ENCODE peak calls at places on chromosomes 5 and 9, in five cellular contexts. B, A, F, U and Z are unnamed samples.

GRCh38 chr9:93097496-93098205 is 1.6 kb downstream of the CARD19 start:
- DNase-seq in F (no peak), U (no peak), B (no peak), A (no peak), Z (peak; percentile 28)

GRCh38 chr9:127626752-127627493 is 14.8 kb downstream of the STXBP1 start:
- DNase-seq in F (no peak), U (no peak), A (no peak), B (no peak), Z (no peak)

GRCh38 chr5:40073927-40074326 is 605.8 kb upstream of the PTGER4 start:
- DNase-seq in B (no peak), F (no peak), U (no peak), A (no peak), Z (no peak)

GRCh38 chr5:110008131-110008530 is 318.4 kb downstream of the MAN2A1 start:
- DNase-seq in B (peak; percentile 3), F (no peak), U (no peak), A (no peak), Z (no peak)

GRCh38 chr5:143542798-143543144 is 139.3 kb upstream of the NR3C1 start:
- DNase-seq in B (peak; percentile 42), A (no peak), U (no peak), F (no peak), Z (no peak)

GRCh38 chr5:80655231-80655784 is 525 bp upstream of the DHFR start:
- DNase-seq in A (no peak), B (peak; percentile 58), U (peak; percentile 7), F (no peak), Z (no peak)

GRCh38 chr5:87944553-87945320 is 323.9 kb downstream of the TMEM161B start:
- DNase-seq in F (no peak), A (peak; percentile 58), U (no peak), B (peak; percentile 18), Z (no peak)

GRCh38 chr9:98085058-98085457 is 28.5 kb downstream of the NANS start:
- DNase-seq in F (no peak), A (no peak), B (no peak), U (no peak), Z (no peak)

GRCh38 chr5:4043135-4043534 is 447.5 kb downstream of the IRX1 start:
- DNase-seq in A (no peak), F (no peak), B (no peak), U (no peak), Z (no peak)

GRCh38 chr5:392431-392988 is 50.5 kb upstream of the EXOC3 start:
- DNase-seq in F (peak; percentile 92), U (no peak), B (peak; percentile 25), A (no peak), Z (no peak)

GRCh38 chr5:54886866-54887265 is 98.5 kb downstream of the ESM1 start:
- DNase-seq in A (no peak), F (no peak), U (no peak), B (no peak), Z (no peak)

GRCh38 chr9:96619491-96620154 is at the start of gene CDC14B:
- DNase-seq in B (peak; percentile 95), U (peak; percentile 92), A (peak; percentile 85), F (peak; percentile 75), Z (peak; percentile 95)

GRCh38 chr9:134059661-134060395 is 8.0 kb downstream of the BRD3 start:
- DNase-seq in U (no peak), B (no peak), A (peak; percentile 2), F (peak; percentile 19), Z (no peak)

GRCh38 chr5:141772281-141772680 is 90.3 kb upstream of the ARAP3 start:
- DNase-seq in U (peak; percentile 57), B (no peak), A (no peak), F (no peak), Z (no peak)

GRCh38 chr5:156527611-156528010 is 200.6 kb downstream of the SGCD start:
- DNase-seq in U (no peak), A (no peak), B (no peak), F (no peak), Z (no peak)

GRCh38 chr5:138440226-138441073 is 1.6 kb downstream of the REEP2 start:
- DNase-seq in F (no peak), A (no peak), U (no peak), B (no peak), Z (no peak)

GRCh38 chr9:4435197-4435596 is 55.1 kb upstream of the SLC1A1 start:
- DNase-seq in U (peak; percentile 83), B (peak; percentile 81), F (no peak), A (no peak), Z (peak; percentile 47)

GRCh38 chr5:74286734-74287705 is 353.5 kb downstream of the ENC1 start:
- DNase-seq in A (no peak), U (no peak), B (no peak), F (no peak), Z (no peak)

GRCh38 chr9:38294561-38294960 is 97.9 kb upstream of the ALDH1B1 start:
- DNase-seq in B (no peak), U (no peak), F (no peak), A (no peak), Z (no peak)

GRCh38 chr9:2613730-2614271 is 7.8 kb upstream of the VLDLR start:
- DNase-seq in A (no peak), F (no peak), U (no peak), B (no peak), Z (no peak)

GRCh38 chr5:138603521-138603920 is 28.3 kb upstream of the HSPA9 start:
- DNase-seq in U (peak; percentile 30), B (peak; percentile 75), F (no peak), A (no peak), Z (peak; percentile 57)

GRCh38 chr9:33429256-33430080 is 17.9 kb downstream of the AQP3 start:
- DNase-seq in B (peak; percentile 54), A (no peak), F (no peak), U (no peak), Z (no peak)

GRCh38 chr9:119795395-119795794 is 426.2 kb upstream of the BRINP1 start:
- DNase-seq in A (no peak), F (no peak), U (no peak), B (no peak), Z (no peak)

GRCh38 chr9:87694236-87694755 is 31.6 kb upstream of the CTSL start:
- DNase-seq in F (no peak), U (no peak), A (no peak), B (no peak), Z (no peak)

GRCh38 chr5:65483474-65484346 is 2.0 kb upstream of the ADAMTS6 start:
- DNase-seq in B (peak; percentile 86), U (peak; percentile 61), F (no peak), A (no peak), Z (peak; percentile 88)

GRCh38 chr5:60463179-60463868 is 236.6 kb downstream of the DEPDC1B start:
- DNase-seq in F (no peak), B (peak; percentile 62), U (no peak), A (no peak), Z (peak; percentile 4)

GRCh38 chr5:154755361-154756202 is at the start of gene LARP1:
- DNase-seq in A (peak; percentile 44), B (peak; percentile 45), F (peak; percentile 25), U (peak; percentile 64), Z (peak; percentile 61)

GRCh38 chr5:55338092-55338613 is 30.4 kb downstream of the MTREX start:
- DNase-seq in F (no peak), B (no peak), A (no peak), U (no peak), Z (no peak)

GRCh38 chr5:24905123-24905522 is 260.3 kb upstream of the CDH10 start:
- DNase-seq in F (no peak), B (peak; percentile 2), U (peak; percentile 17), A (no peak), Z (peak; percentile 61)

GRCh38 chr9:126763130-126763764 is 41.6 kb upstream of the ZBTB43 start:
- DNase-seq in F (no peak), A (no peak), B (no peak), U (peak; percentile 19), Z (no peak)